ENCODE peak calls at places on chromosome 3, in five cellular contexts. One of them, this sample, is unnamed.

GRCh38 chr3:58104155-58104554 is 95.9 kb downstream of the FLNB start:
- DNase-seq in HCT116: no peak
- DNase-seq in stimulated activated CD4-positive, alpha-beta T cell treated with anti-CD3 and anti-CD28 coated beads, Interleukin-1b, Interleukin-23, amount 100 ng/mL, for 24 hours: no peak
- DNase-seq in activated naive CD8-positive, alpha-beta T cell treated with anti-CD3 and anti-CD28 coated beads, Interleukin-2, amount 50 U/mL, for 24 hours: no peak
- DNase-seq in Right ventricle myocardium superior: no peak
- DNase-seq in this sample: no peak

GRCh38 chr3:186208328-186208989 is 99.6 kb upstream of the ETV5 start:
- DNase-seq in HCT116: no peak
- DNase-seq in stimulated activated CD4-positive, alpha-beta T cell treated with anti-CD3 and anti-CD28 coated beads, Interleukin-1b, Interleukin-23, amount 100 ng/mL, for 24 hours: no peak
- DNase-seq in activated naive CD8-positive, alpha-beta T cell treated with anti-CD3 and anti-CD28 coated beads, Interleukin-2, amount 50 U/mL, for 24 hours: no peak
- DNase-seq in Right ventricle myocardium superior: no peak
- DNase-seq in this sample: no peak

GRCh38 chr3:42655331-42655888 is 1.9 kb downstream of the ZBTB47 start:
- DNase-seq in HCT116: no peak
- DNase-seq in stimulated activated CD4-positive, alpha-beta T cell treated with anti-CD3 and anti-CD28 coated beads, Interleukin-1b, Interleukin-23, amount 100 ng/mL, for 24 hours: no peak
- DNase-seq in activated naive CD8-positive, alpha-beta T cell treated with anti-CD3 and anti-CD28 coated beads, Interleukin-2, amount 50 U/mL, for 24 hours: no peak
- DNase-seq in Right ventricle myocardium superior: peak
- DNase-seq in this sample: no peak

GRCh38 chr3:182092662-182093262 is 381.0 kb downstream of the SOX2 start:
- DNase-seq in HCT116: no peak
- DNase-seq in stimulated activated CD4-positive, alpha-beta T cell treated with anti-CD3 and anti-CD28 coated beads, Interleukin-1b, Interleukin-23, amount 100 ng/mL, for 24 hours: no peak
- DNase-seq in activated naive CD8-positive, alpha-beta T cell treated with anti-CD3 and anti-CD28 coated beads, Interleukin-2, amount 50 U/mL, for 24 hours: no peak
- DNase-seq in Right ventricle myocardium superior: no peak
- DNase-seq in this sample: no peak

GRCh38 chr3:47715928-47716327 is 65.8 kb downstream of the SMARCC1 start:
- DNase-seq in HCT116: peak
- DNase-seq in stimulated activated CD4-positive, alpha-beta T cell treated with anti-CD3 and anti-CD28 coated beads, Interleukin-1b, Interleukin-23, amount 100 ng/mL, for 24 hours: no peak
- DNase-seq in activated naive CD8-positive, alpha-beta T cell treated with anti-CD3 and anti-CD28 coated beads, Interleukin-2, amount 50 U/mL, for 24 hours: no peak
- DNase-seq in Right ventricle myocardium superior: no peak
- DNase-seq in this sample: peak

GRCh38 chr3:132843349-132843748 is 121.1 kb upstream of the NPHP3 start:
- DNase-seq in HCT116: no peak
- DNase-seq in stimulated activated CD4-positive, alpha-beta T cell treated with anti-CD3 and anti-CD28 coated beads, Interleukin-1b, Interleukin-23, amount 100 ng/mL, for 24 hours: no peak
- DNase-seq in activated naive CD8-positive, alpha-beta T cell treated with anti-CD3 and anti-CD28 coated beads, Interleukin-2, amount 50 U/mL, for 24 hours: no peak
- DNase-seq in Right ventricle myocardium superior: no peak
- DNase-seq in this sample: no peak

GRCh38 chr3:195133462-195133861 is 137.5 kb downstream of the XXYLT1 start:
- DNase-seq in HCT116: no peak
- DNase-seq in stimulated activated CD4-positive, alpha-beta T cell treated with anti-CD3 and anti-CD28 coated beads, Interleukin-1b, Interleukin-23, amount 100 ng/mL, for 24 hours: no peak
- DNase-seq in activated naive CD8-positive, alpha-beta T cell treated with anti-CD3 and anti-CD28 coated beads, Interleukin-2, amount 50 U/mL, for 24 hours: no peak
- DNase-seq in Right ventricle myocardium superior: peak
- DNase-seq in this sample: no peak

GRCh38 chr3:143559291-143559690 is 289.0 kb downstream of the SLC9A9 start:
- DNase-seq in HCT116: no peak
- DNase-seq in stimulated activated CD4-positive, alpha-beta T cell treated with anti-CD3 and anti-CD28 coated beads, Interleukin-1b, Interleukin-23, amount 100 ng/mL, for 24 hours: no peak
- DNase-seq in activated naive CD8-positive, alpha-beta T cell treated with anti-CD3 and anti-CD28 coated beads, Interleukin-2, amount 50 U/mL, for 24 hours: no peak
- DNase-seq in Right ventricle myocardium superior: no peak
- DNase-seq in this sample: no peak

GRCh38 chr3:181729071-181729915 is 17.6 kb downstream of the SOX2 start:
- DNase-seq in HCT116: no peak
- DNase-seq in stimulated activated CD4-positive, alpha-beta T cell treated with anti-CD3 and anti-CD28 coated beads, Interleukin-1b, Interleukin-23, amount 100 ng/mL, for 24 hours: no peak
- DNase-seq in activated naive CD8-positive, alpha-beta T cell treated with anti-CD3 and anti-CD28 coated beads, Interleukin-2, amount 50 U/mL, for 24 hours: no peak
- DNase-seq in Right ventricle myocardium superior: no peak
- DNase-seq in this sample: no peak

GRCh38 chr3:178195824-178196223 is 340.4 kb upstream of the KCNMB2 start:
- DNase-seq in HCT116: no peak
- DNase-seq in stimulated activated CD4-positive, alpha-beta T cell treated with anti-CD3 and anti-CD28 coated beads, Interleukin-1b, Interleukin-23, amount 100 ng/mL, for 24 hours: no peak
- DNase-seq in activated naive CD8-positive, alpha-beta T cell treated with anti-CD3 and anti-CD28 coated beads, Interleukin-2, amount 50 U/mL, for 24 hours: no peak
- DNase-seq in Right ventricle myocardium superior: no peak
- DNase-seq in this sample: no peak

GRCh38 chr3:76961284-76961683 is 78.6 kb upstream of the ROBO2 start:
- DNase-seq in HCT116: no peak
- DNase-seq in stimulated activated CD4-positive, alpha-beta T cell treated with anti-CD3 and anti-CD28 coated beads, Interleukin-1b, Interleukin-23, amount 100 ng/mL, for 24 hours: no peak
- DNase-seq in activated naive CD8-positive, alpha-beta T cell treated with anti-CD3 and anti-CD28 coated beads, Interleukin-2, amount 50 U/mL, for 24 hours: no peak
- DNase-seq in Right ventricle myocardium superior: no peak
- DNase-seq in this sample: no peak

GRCh38 chr3:61956236-61956635 is 394.9 kb downstream of the PTPRG start:
- DNase-seq in HCT116: no peak
- DNase-seq in stimulated activated CD4-positive, alpha-beta T cell treated with anti-CD3 and anti-CD28 coated beads, Interleukin-1b, Interleukin-23, amount 100 ng/mL, for 24 hours: no peak
- DNase-seq in activated naive CD8-positive, alpha-beta T cell treated with anti-CD3 and anti-CD28 coated beads, Interleukin-2, amount 50 U/mL, for 24 hours: no peak
- DNase-seq in Right ventricle myocardium superior: no peak
- DNase-seq in this sample: no peak

GRCh38 chr3:142940472-142940871 is 23.0 kb downstream of the PAQR9 start:
- DNase-seq in HCT116: no peak
- DNase-seq in stimulated activated CD4-positive, alpha-beta T cell treated with anti-CD3 and anti-CD28 coated beads, Interleukin-1b, Interleukin-23, amount 100 ng/mL, for 24 hours: no peak
- DNase-seq in activated naive CD8-positive, alpha-beta T cell treated with anti-CD3 and anti-CD28 coated beads, Interleukin-2, amount 50 U/mL, for 24 hours: no peak
- DNase-seq in Right ventricle myocardium superior: no peak
- DNase-seq in this sample: no peak

GRCh38 chr3:23676093-23676492 is 129.7 kb upstream of the UBE2E1 start:
- DNase-seq in HCT116: no peak
- DNase-seq in stimulated activated CD4-positive, alpha-beta T cell treated with anti-CD3 and anti-CD28 coated beads, Interleukin-1b, Interleukin-23, amount 100 ng/mL, for 24 hours: no peak
- DNase-seq in activated naive CD8-positive, alpha-beta T cell treated with anti-CD3 and anti-CD28 coated beads, Interleukin-2, amount 50 U/mL, for 24 hours: no peak
- DNase-seq in Right ventricle myocardium superior: no peak
- DNase-seq in this sample: no peak

GRCh38 chr3:65330072-65330471 is 642.3 kb upstream of the ADAMTS9 start:
- DNase-seq in HCT116: no peak
- DNase-seq in stimulated activated CD4-positive, alpha-beta T cell treated with anti-CD3 and anti-CD28 coated beads, Interleukin-1b, Interleukin-23, amount 100 ng/mL, for 24 hours: no peak
- DNase-seq in activated naive CD8-positive, alpha-beta T cell treated with anti-CD3 and anti-CD28 coated beads, Interleukin-2, amount 50 U/mL, for 24 hours: no peak
- DNase-seq in Right ventricle myocardium superior: no peak
- DNase-seq in this sample: no peak

GRCh38 chr3:125116311-125117069 is 60.7 kb upstream of the HEG1 start:
- DNase-seq in HCT116: no peak
- DNase-seq in stimulated activated CD4-positive, alpha-beta T cell treated with anti-CD3 and anti-CD28 coated beads, Interleukin-1b, Interleukin-23, amount 100 ng/mL, for 24 hours: no peak
- DNase-seq in activated naive CD8-positive, alpha-beta T cell treated with anti-CD3 and anti-CD28 coated beads, Interleukin-2, amount 50 U/mL, for 24 hours: no peak
- DNase-seq in Right ventricle myocardium superior: no peak
- DNase-seq in this sample: no peak

GRCh38 chr3:184741259-184741556 is 29.3 kb upstream of the MAGEF1 start:
- DNase-seq in HCT116: peak
- DNase-seq in stimulated activated CD4-positive, alpha-beta T cell treated with anti-CD3 and anti-CD28 coated beads, Interleukin-1b, Interleukin-23, amount 100 ng/mL, for 24 hours: no peak
- DNase-seq in activated naive CD8-positive, alpha-beta T cell treated with anti-CD3 and anti-CD28 coated beads, Interleukin-2, amount 50 U/mL, for 24 hours: no peak
- DNase-seq in Right ventricle myocardium superior: no peak
- DNase-seq in this sample: no peak

GRCh38 chr3:192957441-192957951 is 39.8 kb upstream of the MB21D2 start:
- DNase-seq in HCT116: no peak
- DNase-seq in stimulated activated CD4-positive, alpha-beta T cell treated with anti-CD3 and anti-CD28 coated beads, Interleukin-1b, Interleukin-23, amount 100 ng/mL, for 24 hours: no peak
- DNase-seq in activated naive CD8-positive, alpha-beta T cell treated with anti-CD3 and anti-CD28 coated beads, Interleukin-2, amount 50 U/mL, for 24 hours: peak
- DNase-seq in Right ventricle myocardium superior: peak
- DNase-seq in this sample: peak

GRCh38 chr3:126355251-126355650 is 2.0 kb downstream of the KLF15 start:
- DNase-seq in HCT116: no peak
- DNase-seq in stimulated activated CD4-positive, alpha-beta T cell treated with anti-CD3 and anti-CD28 coated beads, Interleukin-1b, Interleukin-23, amount 100 ng/mL, for 24 hours: no peak
- DNase-seq in activated naive CD8-positive, alpha-beta T cell treated with anti-CD3 and anti-CD28 coated beads, Interleukin-2, amount 50 U/mL, for 24 hours: no peak
- DNase-seq in Right ventricle myocardium superior: peak
- DNase-seq in this sample: no peak

GRCh38 chr3:137616019-137616418 is 148.1 kb upstream of the SOX14 start:
- DNase-seq in HCT116: no peak
- DNase-seq in stimulated activated CD4-positive, alpha-beta T cell treated with anti-CD3 and anti-CD28 coated beads, Interleukin-1b, Interleukin-23, amount 100 ng/mL, for 24 hours: no peak
- DNase-seq in activated naive CD8-positive, alpha-beta T cell treated with anti-CD3 and anti-CD28 coated beads, Interleukin-2, amount 50 U/mL, for 24 hours: no peak
- DNase-seq in Right ventricle myocardium superior: no peak
- DNase-seq in this sample: no peak

GRCh38 chr3:49763981-49764380 is 22.4 kb downstream of the IP6K1 start:
- DNase-seq in HCT116: no peak
- DNase-seq in stimulated activated CD4-positive, alpha-beta T cell treated with anti-CD3 and anti-CD28 coated beads, Interleukin-1b, Interleukin-23, amount 100 ng/mL, for 24 hours: no peak
- DNase-seq in activated naive CD8-positive, alpha-beta T cell treated with anti-CD3 and anti-CD28 coated beads, Interleukin-2, amount 50 U/mL, for 24 hours: no peak
- DNase-seq in Right ventricle myocardium superior: no peak
- DNase-seq in this sample: no peak

GRCh38 chr3:181886676-181887075 is 175.0 kb downstream of the SOX2 start:
- DNase-seq in HCT116: no peak
- DNase-seq in stimulated activated CD4-positive, alpha-beta T cell treated with anti-CD3 and anti-CD28 coated beads, Interleukin-1b, Interleukin-23, amount 100 ng/mL, for 24 hours: no peak
- DNase-seq in activated naive CD8-positive, alpha-beta T cell treated with anti-CD3 and anti-CD28 coated beads, Interleukin-2, amount 50 U/mL, for 24 hours: no peak
- DNase-seq in Right ventricle myocardium superior: no peak
- DNase-seq in this sample: no peak

GRCh38 chr3:65971281-65972252 is 67.2 kb downstream of the MAGI1 start:
- DNase-seq in HCT116: no peak
- DNase-seq in stimulated activated CD4-positive, alpha-beta T cell treated with anti-CD3 and anti-CD28 coated beads, Interleukin-1b, Interleukin-23, amount 100 ng/mL, for 24 hours: no peak
- DNase-seq in activated naive CD8-positive, alpha-beta T cell treated with anti-CD3 and anti-CD28 coated beads, Interleukin-2, amount 50 U/mL, for 24 hours: no peak
- DNase-seq in Right ventricle myocardium superior: no peak
- DNase-seq in this sample: no peak

GRCh38 chr3:55485208-55485791 is 1.8 kb downstream of the WNT5A start:
- DNase-seq in HCT116: no peak
- DNase-seq in stimulated activated CD4-positive, alpha-beta T cell treated with anti-CD3 and anti-CD28 coated beads, Interleukin-1b, Interleukin-23, amount 100 ng/mL, for 24 hours: no peak
- DNase-seq in activated naive CD8-positive, alpha-beta T cell treated with anti-CD3 and anti-CD28 coated beads, Interleukin-2, amount 50 U/mL, for 24 hours: peak
- DNase-seq in Right ventricle myocardium superior: peak
- DNase-seq in this sample: peak

GRCh38 chr3:46987485-46988401 is 8.3 kb downstream of the NBEAL2 start:
- DNase-seq in HCT116: no peak
- DNase-seq in stimulated activated CD4-positive, alpha-beta T cell treated with anti-CD3 and anti-CD28 coated beads, Interleukin-1b, Interleukin-23, amount 100 ng/mL, for 24 hours: peak
- DNase-seq in activated naive CD8-positive, alpha-beta T cell treated with anti-CD3 and anti-CD28 coated beads, Interleukin-2, amount 50 U/mL, for 24 hours: peak
- DNase-seq in Right ventricle myocardium superior: peak
- DNase-seq in this sample: no peak

GRCh38 chr3:168165390-168166269 is 69.9 kb upstream of the GOLIM4 start:
- DNase-seq in HCT116: peak
- DNase-seq in stimulated activated CD4-positive, alpha-beta T cell treated with anti-CD3 and anti-CD28 coated beads, Interleukin-1b, Interleukin-23, amount 100 ng/mL, for 24 hours: no peak
- DNase-seq in activated naive CD8-positive, alpha-beta T cell treated with anti-CD3 and anti-CD28 coated beads, Interleukin-2, amount 50 U/mL, for 24 hours: peak
- DNase-seq in Right ventricle myocardium superior: no peak
- DNase-seq in this sample: peak

GRCh38 chr3:161273589-161274218 is 52.6 kb downstream of the NMD3 start:
- DNase-seq in HCT116: peak
- DNase-seq in stimulated activated CD4-positive, alpha-beta T cell treated with anti-CD3 and anti-CD28 coated beads, Interleukin-1b, Interleukin-23, amount 100 ng/mL, for 24 hours: peak
- DNase-seq in activated naive CD8-positive, alpha-beta T cell treated with anti-CD3 and anti-CD28 coated beads, Interleukin-2, amount 50 U/mL, for 24 hours: peak
- DNase-seq in Right ventricle myocardium superior: no peak
- DNase-seq in this sample: peak

GRCh38 chr3:4355401-4356224 is 52.4 kb downstream of the SETMAR start:
- DNase-seq in HCT116: no peak
- DNase-seq in stimulated activated CD4-positive, alpha-beta T cell treated with anti-CD3 and anti-CD28 coated beads, Interleukin-1b, Interleukin-23, amount 100 ng/mL, for 24 hours: no peak
- DNase-seq in activated naive CD8-positive, alpha-beta T cell treated with anti-CD3 and anti-CD28 coated beads, Interleukin-2, amount 50 U/mL, for 24 hours: no peak
- DNase-seq in Right ventricle myocardium superior: peak
- DNase-seq in this sample: no peak

GRCh38 chr3:58639001-58639400 is 27.6 kb downstream of the FAM3D start:
- DNase-seq in HCT116: no peak
- DNase-seq in stimulated activated CD4-positive, alpha-beta T cell treated with anti-CD3 and anti-CD28 coated beads, Interleukin-1b, Interleukin-23, amount 100 ng/mL, for 24 hours: no peak
- DNase-seq in activated naive CD8-positive, alpha-beta T cell treated with anti-CD3 and anti-CD28 coated beads, Interleukin-2, amount 50 U/mL, for 24 hours: no peak
- DNase-seq in Right ventricle myocardium superior: no peak
- DNase-seq in this sample: no peak